ENCODE peak calls at places on chromosome 21, in four cellular contexts. Q is thoracic aorta, T is GM06990, E is brain microvascular endothelial cell. W is an unnamed sample.

GRCh38 chr21:15566692-15567091 is 163.1 kb upstream of the USP25 start:
- DNase-seq in E (no peak), T (no peak), Q (no peak), W (no peak)

GRCh38 chr21:36499578-36500471 is 19.9 kb upstream of the CLDN14 start:
- DNase-seq in Q (no peak), E (peak), T (no peak), W (no peak)

GRCh38 chr21:33041981-33042380 is 16.2 kb downstream of the OLIG2 start:
- DNase-seq in T (no peak), E (no peak), Q (no peak), W (no peak)

GRCh38 chr21:36847189-36847588 is 119.3 kb downstream of the HLCS start:
- DNase-seq in Q (no peak), T (no peak), E (peak), W (no peak)

GRCh38 chr21:28944296-28944695 is 48.4 kb downstream of the LTN1 start:
- DNase-seq in E (no peak), Q (no peak), T (no peak), W (no peak)

GRCh38 chr21:44018813-44019567 is 6.9 kb downstream of the TRAPPC10 start:
- DNase-seq in Q (no peak), E (no peak), T (no peak), W (no peak)

GRCh38 chr21:37531402-37532042 is 164.9 kb downstream of the DYRK1A start:
- DNase-seq in T (no peak), E (no peak), Q (no peak), W (no peak)

GRCh38 chr21:34687065-34687464 is 18.3 kb downstream of the CLIC6 start:
- DNase-seq in T (no peak), Q (no peak), E (no peak), W (no peak)

GRCh38 chr21:31754561-31754960 is 22.6 kb upstream of the SCAF4 start:
- DNase-seq in Q (no peak), E (no peak), T (no peak), W (no peak)

GRCh38 chr21:25929859-25930520 is 195.2 kb downstream of the GABPA start:
- DNase-seq in Q (no peak), E (peak), T (no peak), W (no peak)

GRCh38 chr21:31731112-31731801 is 661 bp downstream of the SCAF4 start:
- DNase-seq in E (no peak), T (no peak), Q (no peak), W (no peak)

GRCh38 chr21:35335951-35336446 is 286.9 kb upstream of the RUNX1 start:
- DNase-seq in E (no peak), Q (no peak), T (no peak), W (no peak)

GRCh38 chr21:44333701-44334636 is 5.2 kb downstream of the CFAP410 start:
- DNase-seq in Q (no peak), T (no peak), E (no peak), W (no peak)

GRCh38 chr21:33707846-33708245 is 65.5 kb downstream of the ITSN1 start:
- DNase-seq in E (no peak), T (no peak), Q (no peak), W (no peak)

GRCh38 chr21:36509966-36510742 is 30.2 kb upstream of the CLDN14 start:
- DNase-seq in E (no peak), T (no peak), Q (no peak), W (no peak)

GRCh38 chr21:44397431-44398031 is 44.1 kb downstream of the TRPM2 start:
- DNase-seq in T (no peak), E (no peak), Q (no peak), W (peak)

GRCh38 chr21:33262921-33263320 is 3.2 kb upstream of the IL10RB start:
- DNase-seq in T (no peak), Q (no peak), E (no peak), W (no peak)

GRCh38 chr21:36710729-36711048 is 11.8 kb downstream of the SIM2 start:
- DNase-seq in Q (no peak), E (no peak), T (no peak), W (no peak)

GRCh38 chr21:17611414-17612022 is 1.2 kb downstream of the BTG3 start:
- DNase-seq in Q (peak), E (peak), T (peak), W (peak)

GRCh38 chr21:46545363-46545762 is 59.5 kb downstream of the S100B start:
- DNase-seq in Q (no peak), T (no peak), E (no peak), W (no peak)

GRCh38 chr21:33229099-33229775 is 501 bp upstream of the IFNAR2 start:
- DNase-seq in E (no peak), T (no peak), Q (no peak), W (no peak)

GRCh38 chr21:35232545-35233176 is 183.6 kb upstream of the RUNX1 start:
- DNase-seq in E (peak), Q (no peak), T (no peak), W (no peak)

GRCh38 chr21:16419188-16419874 is 689.5 kb downstream of the USP25 start:
- DNase-seq in Q (peak), E (peak), T (no peak), W (peak)

GRCh38 chr21:34877485-34878128 is 171.5 kb downstream of the RUNX1 start:
- DNase-seq in T (no peak), E (no peak), Q (no peak), W (no peak)

GRCh38 chr21:26457817-26458216 is 115.3 kb downstream of the CYYR1 start:
- DNase-seq in T (no peak), Q (no peak), E (no peak), W (no peak)

GRCh38 chr21:46639489-46640386 is 4.3 kb downstream of the PRMT2 start:
- DNase-seq in E (no peak), Q (no peak), T (no peak), W (no peak)

GRCh38 chr21:32807717-32808380 is 36.3 kb upstream of the PAXBP1 start:
- DNase-seq in E (no peak), Q (no peak), T (no peak), W (no peak)

GRCh38 chr21:39707316-39707715 is 37.7 kb upstream of the IGSF5 start:
- DNase-seq in Q (no peak), E (no peak), T (no peak), W (no peak)

GRCh38 chr21:39713905-39714304 is 31.1 kb upstream of the IGSF5 start:
- DNase-seq in Q (no peak), E (no peak), T (no peak), W (no peak)

GRCh38 chr21:39714331-39714730 is 30.7 kb upstream of the IGSF5 start:
- DNase-seq in Q (no peak), E (no peak), T (no peak), W (no peak)

GRCh38 chr21:39712976-39713375 is 32.0 kb upstream of the IGSF5 start:
- DNase-seq in E (no peak), T (no peak), Q (no peak), W (no peak)

DNA sequence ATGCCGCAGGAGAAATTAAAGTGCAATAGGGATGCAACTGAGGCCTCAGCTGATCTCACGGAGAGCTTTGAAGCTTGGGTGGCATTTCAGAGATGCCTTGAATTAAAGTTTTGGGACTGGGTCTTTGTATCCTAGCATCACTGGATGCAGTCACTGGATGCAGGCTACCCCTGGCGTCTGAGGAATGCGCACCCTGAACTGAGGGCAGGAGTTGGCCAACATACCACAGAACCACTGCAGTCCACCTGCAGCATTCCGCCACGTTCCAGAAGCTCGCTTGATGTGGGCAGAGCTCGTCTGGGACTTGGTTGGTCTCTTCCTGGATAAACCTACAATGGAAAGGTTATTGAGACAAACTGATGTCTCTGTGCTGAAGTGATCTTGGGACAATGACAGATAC is 34.1 kb upstream of the IGSF5 start:
- DNase-seq in E (no peak), T (no peak), Q (no peak), W (no peak)
- H3K4me3 ChIP-seq in E (no peak), T (no peak), Q (no peak), W (no peak)

DNA sequence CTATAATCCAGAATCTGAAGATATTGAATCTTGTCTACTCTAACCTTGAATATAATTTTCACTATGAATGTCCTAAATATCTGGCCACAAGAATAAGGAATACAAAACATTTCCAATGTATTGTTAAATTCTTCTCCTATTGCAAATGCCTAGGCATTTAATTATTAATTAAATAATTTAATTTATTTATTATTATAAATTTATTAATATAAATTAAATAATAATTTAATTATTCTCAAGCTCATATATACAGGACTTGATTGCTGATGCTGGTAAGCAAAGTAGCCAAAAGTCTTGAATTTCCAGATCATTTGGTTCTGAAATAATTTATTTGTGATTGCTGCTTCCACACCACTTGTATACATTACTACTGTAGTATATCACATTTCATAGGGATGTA is 71.1 kb downstream of the SAMSN1 start:
- DNase-seq in T (no peak), E (no peak), Q (no peak), W (no peak)
- H3K4me3 ChIP-seq in T (no peak), E (no peak), Q (no peak), W (no peak)

DNA sequence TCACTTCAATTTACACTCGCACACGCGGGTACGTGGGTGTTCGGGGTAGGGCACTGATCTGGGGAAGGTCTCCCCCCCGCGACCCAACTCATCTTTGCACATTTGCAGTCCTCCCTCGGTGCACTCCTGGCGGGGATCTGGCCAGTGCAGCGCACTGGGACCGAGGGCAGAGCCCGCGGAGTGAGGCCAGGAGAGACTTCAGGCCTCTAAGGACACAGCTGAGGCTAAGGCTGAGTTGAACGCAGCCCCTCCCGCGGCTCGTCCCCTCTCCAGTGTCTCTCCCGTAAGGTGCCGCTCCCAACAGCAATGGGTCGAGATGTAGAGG is 939 bp upstream of the NCAM2 start:
- DNase-seq in E (no peak), T (no peak), Q (no peak), W (no peak)
- H3K4me3 ChIP-seq in E (peak), T (no peak), Q (peak), W (peak)

GRCh38 chr21:42115136-42115683 is 44.1 kb downstream of the UMODL1 start:
- DNase-seq in T (no peak), E (no peak), Q (no peak), W (no peak)

GRCh38 chr21:42114646-42115045 is 43.5 kb downstream of the UMODL1 start:
- DNase-seq in Q (no peak), T (no peak), E (no peak), W (no peak)

GRCh38 chr21:42118901-42119300 is 47.8 kb downstream of the UMODL1 start:
- DNase-seq in Q (no peak), E (no peak), T (no peak), W (no peak)

GRCh38 chr21:42118121-42118795 is 47.1 kb downstream of the UMODL1 start:
- DNase-seq in Q (no peak), E (no peak), T (no peak), W (no peak)

DNA sequence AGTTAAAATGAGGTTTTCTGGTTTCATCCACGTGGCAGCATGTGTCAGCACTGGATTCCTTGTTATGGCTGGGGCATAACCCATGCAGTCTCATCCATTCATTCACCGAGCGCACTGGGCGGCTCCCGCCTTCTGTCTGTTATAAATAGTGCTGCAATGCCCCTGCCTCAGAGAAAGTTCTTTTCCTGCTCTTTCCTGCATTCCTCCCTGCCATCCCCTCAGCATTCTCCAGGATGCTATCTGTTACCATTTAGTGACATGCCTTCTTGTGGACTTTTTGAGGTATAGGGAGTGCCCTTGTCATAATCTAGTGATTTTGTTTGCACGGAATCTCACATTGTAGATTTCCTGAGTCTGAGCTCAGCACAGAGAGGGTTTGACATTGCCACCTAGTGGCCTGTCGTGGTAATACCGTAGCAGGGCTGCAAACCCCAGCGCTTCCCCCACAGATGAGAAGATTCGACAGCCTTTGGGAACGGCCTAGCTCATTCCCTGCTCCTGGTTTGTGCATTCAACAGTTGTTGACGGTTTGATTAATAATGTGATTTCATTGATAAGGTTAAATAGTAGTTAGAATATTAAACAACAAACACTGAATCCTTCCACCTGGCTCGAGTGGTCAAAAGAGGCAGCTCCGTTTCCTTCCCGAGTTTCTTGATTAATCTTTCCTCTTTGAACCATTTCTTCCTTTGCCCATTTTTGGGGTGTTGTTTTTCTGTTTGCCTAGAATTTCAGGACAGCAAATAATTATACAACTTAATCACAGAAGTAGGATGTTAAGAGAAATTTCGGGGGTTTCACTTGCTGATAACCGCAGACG is 46.3 kb downstream of the UMODL1 start:
- DNase-seq in Q (peak), E (peak), T (no peak), W (peak)
- H3K4me3 ChIP-seq in Q (peak), E (peak), T (peak), W (peak)

GRCh38 chr21:39022901-39023693 is 160.2 kb downstream of the PSMG1 start:
- DNase-seq in Q (peak), T (no peak), E (no peak), W (peak)
- H3K4me3 ChIP-seq in Q (peak), T (no peak), E (no peak), W (no peak)

DNA sequence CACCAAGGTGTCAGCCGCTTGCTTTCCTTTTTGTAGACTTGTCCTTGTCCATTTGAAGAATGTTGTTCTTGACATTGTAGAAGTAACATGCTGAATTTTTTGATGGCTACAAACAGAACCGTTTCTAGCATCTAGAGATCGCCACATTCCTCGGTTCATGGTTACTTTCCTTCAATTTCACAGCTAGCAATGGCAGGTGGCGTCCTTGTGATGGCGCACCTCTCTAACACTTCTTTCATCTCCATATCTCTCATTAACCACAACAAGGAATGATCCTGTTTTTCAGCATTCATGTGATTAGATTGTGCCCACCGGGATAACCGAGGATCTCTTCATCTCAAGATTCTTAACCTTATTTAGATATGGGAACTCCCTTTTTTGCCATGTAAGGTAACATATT is 2129.8 kb downstream of the NCAM2 start:
- DNase-seq in T (no peak), Q (no peak), E (no peak), W (no peak)
- H3K4me3 ChIP-seq in T (no peak), Q (no peak), E (no peak), W (no peak)

GRCh38 chr21:45511661-45512431 is 30.4 kb downstream of the SLC19A1 start:
- DNase-seq in Q (no peak), E (no peak), T (no peak), W (no peak)
- H3K4me3 ChIP-seq in Q (no peak), E (no peak), T (no peak), W (no peak)

DNA sequence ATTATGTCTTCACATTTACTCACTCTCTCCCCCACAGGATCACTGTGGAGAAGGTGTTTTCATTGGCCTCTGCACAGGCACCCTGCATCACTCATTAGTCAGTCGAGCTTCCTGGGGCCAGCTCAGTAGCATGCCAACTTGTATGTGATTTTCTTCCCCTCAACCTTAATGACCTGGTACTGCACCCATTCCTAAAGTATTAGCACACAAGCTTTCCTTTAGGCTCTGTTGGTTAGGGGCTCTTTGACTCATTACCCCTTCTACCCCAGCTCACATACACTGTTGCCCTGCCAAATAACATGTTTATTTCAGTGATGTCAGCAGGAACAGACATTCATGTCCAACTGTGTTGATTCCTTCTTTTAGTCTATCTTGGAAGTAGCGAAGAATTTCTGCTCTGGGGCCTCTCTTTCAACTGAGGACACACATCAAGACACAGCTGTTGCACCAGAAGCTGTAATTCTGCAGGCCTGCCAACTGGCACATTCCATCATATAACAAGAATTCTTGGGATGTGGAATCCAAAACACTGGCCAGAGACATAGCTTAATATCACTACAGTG is 603.5 kb upstream of the ADAMTS5 start:
- DNase-seq in T (no peak), Q (peak), E (peak), W (peak)
- H3K4me3 ChIP-seq in T (no peak), Q (peak), E (no peak), W (no peak)